ENCODE peak calls at places on chromosomes 1 and 21, in seven cellular contexts. M is iPS DF 6.9; Z is stomach; G is tibial nerve; H is CD8-positive, alpha-beta memory T cell; P is adrenal gland; I is psoas muscle. U is an unnamed sample.

GRCh38 chr1:214281902-214282695 is 1.1 kb downstream of the SMYD2 start:
- DNase-seq in M (no peak), Z (peak; percentile 57), G (no peak), H (no peak), P (peak; percentile 87), I (peak; percentile 52), U (no peak)

GRCh38 chr1:9343269-9343668 is 50.6 kb downstream of the SPSB1 start:
- DNase-seq in M (no peak), Z (no peak), G (no peak), H (no peak), P (no peak), I (no peak), U (no peak)

GRCh38 chr1:152034324-152034653 is 2.5 kb downstream of the S100A11 start:
- DNase-seq in M (no peak), Z (no peak), G (no peak), H (no peak), P (no peak), I (no peak), U (no peak)

GRCh38 chr1:93846929-93847810 is 31.8 kb downstream of the DNTTIP2 start:
- DNase-seq in M (no peak), Z (peak; percentile 89), G (peak; percentile 79), H (peak; percentile 90), P (peak; percentile 97), I (peak; percentile 86), U (peak; percentile 56)

GRCh38 chr1:58620259-58620658 is 43.2 kb upstream of the TACSTD2 start:
- DNase-seq in M (no peak), Z (peak; percentile 71), G (no peak), H (no peak), P (no peak), I (no peak), U (no peak)

GRCh38 chr1:106721779-106722178 is 334.7 kb upstream of the PRMT6 start:
- DNase-seq in M (no peak), Z (no peak), G (no peak), H (no peak), P (no peak), I (no peak), U (no peak)

GRCh38 chr21:32597205-32597604 is 11.9 kb upstream of the TCP10L start:
- DNase-seq in M (no peak), Z (no peak), G (no peak), H (no peak), P (no peak), I (no peak), U (no peak)

GRCh38 chr1:200558866-200559459 is 61.6 kb downstream of the KIF14 start:
- DNase-seq in M (no peak), Z (no peak), G (no peak), H (no peak), P (no peak), I (no peak), U (no peak)

GRCh38 chr1:59044535-59045121 is 252.3 kb upstream of the FGGY start:
- DNase-seq in M (no peak), Z (no peak), G (no peak), H (no peak), P (no peak), I (no peak), U (no peak)

GRCh38 chr1:212364985-212365384 is 49.7 kb downstream of the PACC1 start:
- DNase-seq in M (no peak), Z (no peak), G (no peak), H (no peak), P (no peak), I (no peak), U (no peak)

GRCh38 chr1:186680031-186681012 is at the start of gene PTGS2:
- DNase-seq in M (peak; percentile 63), Z (peak; percentile 50), G (peak; percentile 56), H (no peak), P (peak; percentile 78), I (peak; percentile 75), U (no peak)

GRCh38 chr1:236073307-236073897 is 8.5 kb upstream of the NID1 start:
- DNase-seq in M (no peak), Z (no peak), G (no peak), H (no peak), P (no peak), I (no peak), U (no peak)

GRCh38 chr1:74506311-74506710 is 6.1 kb downstream of the LRRC53 start:
- DNase-seq in M (no peak), Z (no peak), G (no peak), H (no peak), P (peak; percentile 55), I (no peak), U (no peak)

GRCh38 chr1:44212355-44213221 is 683 bp upstream of the DMAP1 start:
- DNase-seq in M (no peak), Z (no peak), G (no peak), H (peak; percentile 30), P (no peak), I (no peak), U (no peak)

GRCh38 chr1:56864430-56864829 is 9.8 kb downstream of the C8A start:
- DNase-seq in M (no peak), Z (no peak), G (no peak), H (no peak), P (no peak), I (no peak), U (no peak)

GRCh38 chr1:245772739-245773138 is 618.0 kb downstream of the KIF26B start:
- DNase-seq in M (no peak), Z (no peak), G (no peak), H (no peak), P (no peak), I (no peak), U (no peak)

GRCh38 chr1:245772325-245772724 is 617.5 kb downstream of the KIF26B start:
- DNase-seq in M (no peak), Z (no peak), G (no peak), H (no peak), P (no peak), I (no peak), U (no peak)

GRCh38 chr1:245770191-245770590 is 615.4 kb downstream of the KIF26B start:
- DNase-seq in M (no peak), Z (no peak), G (no peak), H (no peak), P (no peak), I (no peak), U (no peak)

GRCh38 chr1:245773344-245773743 is 618.6 kb downstream of the KIF26B start:
- DNase-seq in M (no peak), Z (no peak), G (no peak), H (no peak), P (no peak), I (no peak), U (no peak)

DNA sequence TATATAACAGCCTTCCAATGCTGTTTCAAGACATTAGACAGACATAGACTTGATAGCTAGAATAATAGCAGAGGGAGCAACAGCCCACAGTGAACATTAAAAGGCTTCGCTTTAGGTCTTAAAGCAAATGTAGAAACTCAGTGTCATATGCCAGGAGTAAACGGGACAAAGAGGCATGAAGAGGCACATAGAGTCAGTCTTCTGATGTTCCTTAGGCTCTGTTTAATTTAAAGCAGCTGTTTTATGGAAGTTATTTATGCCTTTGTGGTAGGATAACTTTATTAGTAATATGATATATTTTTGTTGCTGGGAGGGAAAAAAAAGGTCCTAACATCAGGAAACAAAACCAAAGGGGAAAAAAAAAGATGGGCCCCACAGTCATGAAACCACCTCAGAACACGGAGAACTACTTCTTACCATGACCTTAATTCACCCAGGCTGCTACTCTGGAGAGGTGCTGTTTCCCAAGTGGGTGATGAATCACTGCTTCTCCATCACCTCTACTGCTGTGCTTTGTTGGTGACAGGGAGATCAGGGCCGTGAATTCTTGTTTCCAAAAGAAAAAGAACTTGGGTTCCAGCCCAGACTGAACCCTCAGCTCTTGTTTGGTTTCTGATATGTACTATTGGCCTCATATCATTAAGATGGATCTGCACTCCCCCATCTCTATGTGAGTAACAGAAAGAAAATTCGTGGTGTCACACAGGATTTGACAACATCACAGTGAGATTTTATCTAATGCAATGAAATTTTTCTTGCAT is 616.9 kb downstream of the KIF26B start:
- DNase-seq in M (no peak), Z (no peak), G (no peak), H (no peak), P (peak; percentile 70), I (no peak), U (no peak)
- H3K27ac ChIP-seq in M (no peak overlapping the region), Z (no peak overlapping the region), G (no peak overlapping the region), H (no peak overlapping the region), P (no peak overlapping the region), I (no peak overlapping the region), U (no peak overlapping the region)

GRCh38 chr1:115133440-115133839 is 44.1 kb upstream of the TSPAN2 start:
- DNase-seq in M (no peak), Z (no peak), G (no peak), H (no peak), P (no peak), I (no peak), U (no peak)
- H3K27ac ChIP-seq in M (no peak overlapping the region), Z (no peak overlapping the region), G (no peak overlapping the region), H (no peak overlapping the region), P (no peak overlapping the region), I (peak overlapping the region; percentile 79), U (no peak overlapping the region)

GRCh38 chr1:113890816-113891215 is 3.4 kb upstream of the BCL2L15 start:
- DNase-seq in M (no peak), Z (no peak), G (no peak), H (no peak), P (no peak), I (no peak), U (no peak)

GRCh38 chr1:113887776-113888175 is 395 bp upstream of the BCL2L15 start:
- DNase-seq in M (no peak), Z (no peak), G (no peak), H (no peak), P (no peak), I (no peak), U (no peak)

GRCh38 chr1:113886417-113887391 is 677 bp downstream of the BCL2L15 start:
- DNase-seq in M (no peak), Z (peak; percentile 46), G (no peak), H (no peak), P (no peak), I (no peak), U (no peak)

GRCh38 chr1:113891631-113892220 is 4.3 kb upstream of the BCL2L15 start:
- DNase-seq in M (no peak), Z (no peak), G (no peak), H (no peak), P (no peak), I (no peak), U (no peak)

GRCh38 chr1:113887392-113887767 is at the start of gene BCL2L15:
- DNase-seq in M (no peak), Z (no peak), G (no peak), H (no peak), P (no peak), I (no peak), U (no peak)
- H3K27ac ChIP-seq in M (no peak within 1 kb of the TSS), Z (peak within 1 kb of the TSS; percentile 73), G (no peak within 1 kb of the TSS), H (no peak within 1 kb of the TSS), P (no peak within 1 kb of the TSS), I (no peak within 1 kb of the TSS), U (peak within 1 kb of the TSS; percentile 71)

DNA sequence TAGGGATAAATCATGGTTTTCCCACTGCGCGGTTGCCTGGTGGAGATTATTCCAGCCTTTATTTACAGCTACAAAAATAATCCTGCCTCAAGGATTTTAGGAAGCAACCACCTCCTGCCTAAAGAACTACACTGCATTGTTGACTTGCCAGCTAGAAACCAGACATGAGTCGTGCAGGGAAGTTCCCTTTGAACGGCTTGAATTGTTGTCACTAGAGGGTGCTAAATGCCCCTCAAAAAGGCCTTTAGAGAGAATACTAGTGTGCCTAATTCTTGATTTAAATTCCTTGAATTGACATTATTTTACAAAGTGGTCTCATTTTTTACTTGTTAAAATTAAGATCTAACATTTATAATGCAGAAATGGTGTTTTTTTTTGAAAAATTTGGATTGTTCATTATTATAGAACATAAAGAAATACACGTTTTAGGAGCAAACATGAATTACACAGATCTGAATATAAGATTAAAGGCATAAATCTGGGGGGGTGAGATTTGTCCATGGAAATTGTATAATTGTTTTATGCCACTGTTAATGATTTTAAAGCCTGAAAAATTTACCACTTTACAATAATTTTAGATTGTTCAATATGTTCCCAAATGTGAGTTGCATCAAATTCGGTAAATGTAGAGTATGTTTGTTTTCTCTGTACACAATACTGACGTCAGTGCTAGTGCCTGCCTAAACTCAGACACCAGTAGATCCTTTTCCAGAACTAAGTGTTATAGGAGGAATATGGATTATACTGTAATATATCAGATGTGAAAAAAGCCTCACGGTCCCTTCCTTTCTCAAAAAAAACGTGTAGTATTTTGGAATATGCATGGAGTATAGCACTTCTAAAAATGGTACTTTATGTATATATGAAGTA is 7.6 kb upstream of the ERG start:
- DNase-seq in M (peak; percentile 47), Z (no peak), G (no peak), H (no peak), P (peak; percentile 62), I (no peak), U (no peak)
- H3K27ac ChIP-seq in M (no peak overlapping the region), Z (no peak overlapping the region), G (no peak overlapping the region), H (no peak overlapping the region), P (no peak overlapping the region), I (no peak overlapping the region), U (no peak overlapping the region)